ENCODE peak calls at places on chromosomes 12 and 14, in five cellular contexts. A is cardiac muscle cell, C is RWPE2, F is neuronal stem cell, J is PC-3. M is an unnamed sample. For H3K4me1, the result is how much of the 10 kb centered on the place peaks cover.

GRCh38 chr14:86038401-86038985 is 508.5 kb downstream of the FLRT2 start:
- DNase-seq in C (no peak), A (peak), J (peak), F (peak), M (peak)

GRCh38 chr14:103019236-103019635 is 38.1 kb downstream of the CDC42BPB start:
- DNase-seq in F (no peak), C (peak), J (no peak), A (no peak), M (no peak)

GRCh38 chr14:100307215-100308111 is 1.2 kb upstream of the SLC25A29 start:
- DNase-seq in J (no peak), A (no peak), C (no peak), F (no peak), M (no peak)

GRCh38 chr14:59344711-59345455 is 120.3 kb downstream of the GPR135 start:
- DNase-seq in C (no peak), F (no peak), J (no peak), A (no peak), M (no peak)

GRCh38 chr12:1279050-1279449 is 288.0 kb downstream of the ERC1 start:
- DNase-seq in J (peak), A (no peak), F (no peak), C (no peak), M (no peak)

GRCh38 chr12:108653082-108653516 is 19.4 kb upstream of the SELPLG start:
- DNase-seq in A (no peak), J (no peak), C (no peak), F (no peak), M (no peak)

GRCh38 chr14:101834387-101835165 is 73.1 kb downstream of the PPP2R5C start:
- DNase-seq in C (no peak), J (peak), A (peak), F (no peak), M (no peak)

GRCh38 chr12:29427964-29428363 is 47.0 kb upstream of the ERGIC2 start:
- DNase-seq in C (no peak), F (no peak), A (peak), J (peak), M (no peak)

GRCh38 chr14:93708311-93708734 is 80.0 kb downstream of the PRIMA1 start:
- DNase-seq in F (no peak), A (no peak), C (no peak), J (no peak), M (no peak)

GRCh38 chr14:64706119-64706465 is 1.9 kb downstream of the PLEKHG3 start:
- DNase-seq in C (peak), F (no peak), A (no peak), J (no peak), M (no peak)

GRCh38 chr14:64705406-64706118 is 1.3 kb downstream of the PLEKHG3 start:
- DNase-seq in A (no peak), J (no peak), C (peak), F (no peak), M (no peak)

GRCh38 chr14:64707661-64708060 is 3.4 kb downstream of the PLEKHG3 start:
- DNase-seq in J (peak), A (peak), C (peak), F (no peak), M (no peak)

GRCh38 chr14:64708148-64709004 is 4.2 kb downstream of the PLEKHG3 start:
- DNase-seq in J (peak), A (peak), C (peak), F (no peak), M (no peak)

DNA sequence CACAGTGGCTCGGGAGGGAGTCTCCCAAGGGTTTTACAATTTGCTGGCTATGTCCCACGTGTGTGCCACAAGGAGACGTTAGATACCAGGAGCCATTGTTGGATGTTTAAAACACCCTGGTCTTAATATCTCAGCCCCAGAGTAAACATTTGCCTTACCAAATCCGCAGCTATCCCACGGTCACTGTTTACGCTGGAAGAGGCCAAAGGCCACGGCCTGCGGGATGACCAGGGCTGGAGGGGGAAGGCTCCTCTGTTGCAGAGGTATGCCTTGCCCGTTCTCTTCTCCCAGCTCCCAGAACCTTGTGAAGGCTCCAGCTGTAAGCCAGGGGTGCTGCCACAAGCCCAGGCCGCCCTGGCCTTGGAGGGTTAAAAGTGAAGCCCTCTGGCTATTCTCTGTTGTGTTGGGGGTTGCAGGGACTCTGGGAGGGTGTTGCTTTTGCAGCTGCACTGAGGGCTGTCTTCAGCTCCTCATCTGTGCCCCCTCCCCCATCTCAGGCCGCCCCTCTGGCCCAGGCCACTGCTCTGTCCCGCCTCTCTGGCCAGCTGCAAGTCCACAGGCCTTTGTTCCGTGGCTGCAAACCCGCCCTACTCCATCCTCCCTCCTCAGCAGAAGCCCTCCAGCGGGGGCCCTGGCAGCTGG is 2.4 kb downstream of the PLEKHG3 start:
- DNase-seq in J (no peak), C (peak), F (peak), A (no peak), M (no peak)
- H3K27ac ChIP-seq in J (no peak), C (peak), F (peak), A (peak), M (no peak)

GRCh38 chr12:67632005-67632404 is 16.5 kb upstream of the DYRK2 start:
- DNase-seq in A (no peak), J (no peak), C (no peak), F (no peak), M (no peak)
- H3K4me1 ChIP-seq in A (under half), J (under half), C (under half), F (under half), M (under half)

GRCh38 chr14:74645735-74646134 is 33.7 kb upstream of the LTBP2 start:
- DNase-seq in A (no peak), C (no peak), F (no peak), J (no peak), M (no peak)
- H3K27ac ChIP-seq in A (no peak), C (no peak), F (no peak), J (no peak), M (no peak)

DNA sequence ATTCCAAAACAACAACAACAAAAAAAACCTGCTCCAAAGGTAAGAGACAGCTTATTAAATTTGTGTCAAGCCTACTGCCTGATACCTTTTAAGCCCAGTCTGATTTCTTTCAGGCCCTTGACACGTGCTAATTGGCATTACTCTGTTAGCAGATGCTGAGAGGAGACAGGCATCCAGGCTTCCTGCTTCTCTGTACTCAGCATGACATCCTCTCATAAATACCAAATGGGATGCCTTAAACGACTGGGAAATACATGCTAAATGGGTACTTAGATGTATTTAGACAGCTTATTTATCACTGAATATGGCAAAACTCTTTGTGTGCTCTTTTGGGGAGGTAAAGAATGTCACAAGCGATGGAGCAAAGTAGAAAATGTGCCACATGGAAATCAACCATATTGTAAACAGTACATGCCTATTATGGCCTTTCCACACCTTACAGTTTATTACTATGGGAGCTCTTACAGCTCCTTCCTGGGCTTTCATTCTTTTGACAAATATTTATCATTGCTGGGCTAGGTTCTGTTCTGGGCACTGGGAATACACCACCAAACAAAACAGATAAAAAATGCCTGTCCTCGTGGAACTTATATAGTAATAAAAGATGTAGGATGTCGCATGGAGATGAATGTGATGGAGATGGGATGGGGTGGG is 11.5 kb upstream of the PCED1B start:
- DNase-seq in J (no peak), F (no peak), A (no peak), C (no peak), M (no peak)
- H3K4me1 ChIP-seq in J (under half), F (under half), A (under half), C (under half), M (under half)

DNA sequence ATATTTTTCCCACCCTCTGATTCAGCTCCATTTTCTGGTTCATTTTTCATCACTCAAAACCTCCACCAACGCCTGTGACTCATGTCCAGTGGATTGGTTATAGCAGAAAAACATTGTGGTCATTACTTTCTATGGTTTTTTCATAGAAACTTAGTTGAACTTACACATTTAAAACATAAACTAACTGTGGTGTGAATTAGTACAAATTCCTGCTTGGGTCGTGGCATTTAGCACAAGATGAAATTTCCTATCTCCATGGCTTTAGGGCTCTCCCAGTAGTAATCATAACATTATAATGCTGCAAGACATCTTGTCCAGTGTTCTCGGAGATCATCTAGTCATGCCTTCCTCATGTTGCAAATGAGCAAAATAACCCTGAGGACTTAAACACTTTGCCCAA is 7.1 kb downstream of the RNASE7 start:
- DNase-seq in A (peak), J (no peak), C (no peak), F (no peak), M (no peak)
- H3K27ac ChIP-seq in A (no peak), J (no peak), C (no peak), F (no peak), M (no peak)

GRCh38 chr12:20368653-20369163 is 371 bp downstream of the PDE3A start:
- DNase-seq in F (peak), A (peak), C (no peak), J (no peak), M (no peak)
- H3K4me1 ChIP-seq in F (under half), A (under half), C (under half), J (under half), M (under half)

GRCh38 chr12:112188130-112188830 is 62.9 kb downstream of the TRAFD1 start:
- DNase-seq in F (no peak), J (no peak), A (no peak), C (no peak), M (no peak)

GRCh38 chr12:112190626-112191025 is 65.3 kb downstream of the TRAFD1 start:
- DNase-seq in F (no peak), C (peak), J (peak), A (no peak), M (no peak)

GRCh38 chr12:112191840-112192321 is 66.5 kb downstream of the TRAFD1 start:
- DNase-seq in J (no peak), A (peak), C (no peak), F (no peak), M (no peak)

GRCh38 chr12:112192475-112192874 is 67.1 kb downstream of the TRAFD1 start:
- DNase-seq in C (no peak), J (no peak), A (no peak), F (no peak), M (no peak)

GRCh38 chr12:112191201-112191600 is 65.8 kb downstream of the TRAFD1 start:
- DNase-seq in J (no peak), C (no peak), F (no peak), A (no peak), M (no peak)
- H3K27ac ChIP-seq in J (no peak), C (peak), F (no peak), A (no peak), M (no peak)

GRCh38 chr14:74567646-74568379 is 44.2 kb downstream of the LTBP2 start:
- DNase-seq in F (no peak), C (peak), A (no peak), J (no peak), M (no peak)

GRCh38 chr14:74566174-74567125 is 45.6 kb downstream of the LTBP2 start:
- DNase-seq in C (peak), A (no peak), J (peak), F (no peak), M (no peak)

GRCh38 chr14:74568380-74568649 is 43.7 kb downstream of the LTBP2 start:
- DNase-seq in A (no peak), F (no peak), C (no peak), J (no peak), M (no peak)

GRCh38 chr14:74568896-74569295 is 43.1 kb downstream of the LTBP2 start:
- DNase-seq in F (no peak), A (peak), J (no peak), C (no peak), M (no peak)

GRCh38 chr14:74567219-74567618 is 44.8 kb downstream of the LTBP2 start:
- DNase-seq in F (no peak), A (no peak), C (peak), J (no peak), M (no peak)
- H3K4me1 ChIP-seq in F (under half), A (under half), C (half or more), J (half or more), M (under half)

DNA sequence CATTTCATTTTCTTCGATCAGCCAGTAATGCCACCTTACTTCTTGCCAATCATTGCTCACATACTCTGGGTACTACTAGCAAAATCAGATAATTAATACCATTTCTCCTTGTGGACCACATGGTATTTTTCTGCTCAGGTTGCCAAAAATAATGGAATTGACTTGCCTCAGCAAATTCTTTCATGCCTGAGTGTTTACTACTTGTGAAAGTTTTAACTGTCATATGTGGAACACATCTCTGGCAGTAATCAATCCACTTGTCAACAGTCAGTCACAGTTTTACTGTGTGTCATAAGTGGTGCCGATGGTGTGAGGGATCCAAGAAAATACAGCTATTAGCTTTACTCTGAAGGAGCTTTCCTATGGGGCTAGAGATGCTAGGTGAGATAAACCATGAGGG is 55.3 kb upstream of the ATF1 start:
- DNase-seq in J (no peak), C (no peak), A (no peak), F (no peak), M (no peak)
- H3K27ac ChIP-seq in J (no peak), C (no peak), A (peak), F (no peak), M (no peak)